ENCODE peak calls at places on chromosomes 5 and 9, in six cellular contexts. Z, H, O, V, I and J are unnamed samples.

GRCh38 chr5:15489571-15490235 is 10.3 kb upstream of the FBXL7 start:
- DNase-seq in Z (no peak), H (no peak), O (no peak), V (peak; percentile 51), I (no peak), J (no peak)

GRCh38 chr5:137310051-137310730 is 188.9 kb downstream of the SPOCK1 start:
- DNase-seq in Z (no peak), H (no peak), O (no peak), V (no peak), I (no peak), J (no peak)

GRCh38 chr5:110840347-110840960 is 101.6 kb downstream of the SLC25A46 start:
- DNase-seq in Z (no peak), H (no peak), O (no peak), V (peak; percentile 25), I (no peak), J (no peak)

GRCh38 chr9:37032713-37033112 is 1.4 kb downstream of the PAX5 start:
- DNase-seq in Z (no peak), H (no peak), O (peak; percentile 49), V (no peak), I (no peak), J (no peak)

GRCh38 chr5:160359816-160360215 is 10.6 kb downstream of the C1QTNF2 start:
- DNase-seq in Z (no peak), H (no peak), O (peak; percentile 72), V (peak; percentile 50), I (no peak), J (no peak)

GRCh38 chr9:125366676-125367075 is 105.0 kb downstream of the GAPVD1 start:
- DNase-seq in Z (no peak), H (no peak), O (no peak), V (no peak), I (no peak), J (no peak)

GRCh38 chr9:133979921-133980863 is 11.9 kb downstream of the VAV2 start:
- DNase-seq in Z (no peak), H (no peak), O (no peak), V (no peak), I (no peak), J (no peak)

GRCh38 chr5:131277415-131277814 is 13.6 kb downstream of the CDC42SE2 start:
- DNase-seq in Z (no peak), H (no peak), O (no peak), V (no peak), I (no peak), J (no peak)

GRCh38 chr9:110048976-110049698 is 158.8 kb downstream of the C9orf152 start:
- DNase-seq in Z (no peak), H (no peak), O (no peak), V (no peak), I (no peak), J (peak; percentile 25)

GRCh38 chr5:53991942-53992341 is 318.4 kb downstream of the ARL15 start:
- DNase-seq in Z (no peak), H (no peak), O (no peak), V (no peak), I (peak; percentile 3), J (no peak)

GRCh38 chr5:138945421-138946240 is 70.5 kb upstream of the LRRTM2 start:
- DNase-seq in Z (no peak), H (no peak), O (no peak), V (no peak), I (no peak), J (no peak)

GRCh38 chr5:174872271-174872670 is 147.9 kb downstream of the MSX2 start:
- DNase-seq in Z (no peak), H (no peak), O (no peak), V (no peak), I (no peak), J (no peak)

GRCh38 chr9:69223605-69224004 is 49.5 kb downstream of the TJP2 start:
- DNase-seq in Z (no peak), H (peak; percentile 53), O (no peak), V (no peak), I (no peak), J (peak; percentile 17)

GRCh38 chr9:107484117-107484723 is 5.3 kb downstream of the KLF4 start:
- DNase-seq in Z (peak; percentile 20), H (no peak), O (no peak), V (no peak), I (peak; percentile 7), J (no peak)

GRCh38 chr9:82363236-82363635 is 374.7 kb downstream of the SPATA31D1 start:
- DNase-seq in Z (no peak), H (no peak), O (no peak), V (no peak), I (no peak), J (no peak)

GRCh38 chr5:88743231-88743879 is 139.6 kb downstream of the MEF2C start:
- DNase-seq in Z (no peak), H (no peak), O (no peak), V (no peak), I (no peak), J (no peak)

GRCh38 chr9:133505901-133506652 is 18.7 kb downstream of the MYMK start:
- DNase-seq in Z (no peak), H (no peak), O (no peak), V (no peak), I (no peak), J (no peak)

GRCh38 chr9:30103647-30104394 is 2280.6 kb upstream of the ACO1 start:
- DNase-seq in Z (no peak), H (no peak), O (no peak), V (no peak), I (no peak), J (no peak)

GRCh38 chr5:167767775-167768174 is 523.7 kb upstream of the WWC1 start:
- DNase-seq in Z (no peak), H (no peak), O (no peak), V (no peak), I (no peak), J (no peak)

GRCh38 chr5:606061-606460 is 6.1 kb upstream of the CEP72 start:
- DNase-seq in Z (no peak), H (no peak), O (peak; percentile 54), V (peak; percentile 14), I (no peak), J (no peak)

GRCh38 chr9:69313175-69313574 is 11.8 kb upstream of the ENTREP1 start:
- DNase-seq in Z (no peak), H (no peak), O (no peak), V (no peak), I (no peak), J (no peak)

GRCh38 chr5:172897691-172898512 is 61.3 kb upstream of the RPL26L1 start:
- DNase-seq in Z (no peak), H (no peak), O (no peak), V (no peak), I (no peak), J (no peak)

GRCh38 chr9:97411789-97412627 is at the start of gene TDRD7:
- DNase-seq in Z (peak; percentile 58), H (no peak), O (peak; percentile 90), V (peak; percentile 91), I (peak; percentile 50), J (peak; percentile 85)
- TF ChIP-seq POLR2A in Z (no peak), H (no peak), O (no peak), V (no peak), I (peak; percentile 69), J (no peak)

GRCh38 chr5:43006411-43007202 is 33.5 kb downstream of the ANXA2R start:
- DNase-seq in Z (no peak), H (no peak), O (no peak), V (no peak), I (no peak), J (no peak)

GRCh38 chr5:43010956-43011355 is 29.2 kb downstream of the ANXA2R start:
- DNase-seq in Z (no peak), H (no peak), O (no peak), V (no peak), I (no peak), J (no peak)

GRCh38 chr5:43008369-43009158 is 31.6 kb downstream of the ANXA2R start:
- DNase-seq in Z (peak; percentile 67), H (no peak), O (peak; percentile 91), V (peak; percentile 75), I (no peak), J (no peak)

GRCh38 chr5:43007911-43008368 is 32.2 kb downstream of the ANXA2R start:
- DNase-seq in Z (no peak), H (no peak), O (no peak), V (peak; percentile 60), I (no peak), J (no peak)

DNA sequence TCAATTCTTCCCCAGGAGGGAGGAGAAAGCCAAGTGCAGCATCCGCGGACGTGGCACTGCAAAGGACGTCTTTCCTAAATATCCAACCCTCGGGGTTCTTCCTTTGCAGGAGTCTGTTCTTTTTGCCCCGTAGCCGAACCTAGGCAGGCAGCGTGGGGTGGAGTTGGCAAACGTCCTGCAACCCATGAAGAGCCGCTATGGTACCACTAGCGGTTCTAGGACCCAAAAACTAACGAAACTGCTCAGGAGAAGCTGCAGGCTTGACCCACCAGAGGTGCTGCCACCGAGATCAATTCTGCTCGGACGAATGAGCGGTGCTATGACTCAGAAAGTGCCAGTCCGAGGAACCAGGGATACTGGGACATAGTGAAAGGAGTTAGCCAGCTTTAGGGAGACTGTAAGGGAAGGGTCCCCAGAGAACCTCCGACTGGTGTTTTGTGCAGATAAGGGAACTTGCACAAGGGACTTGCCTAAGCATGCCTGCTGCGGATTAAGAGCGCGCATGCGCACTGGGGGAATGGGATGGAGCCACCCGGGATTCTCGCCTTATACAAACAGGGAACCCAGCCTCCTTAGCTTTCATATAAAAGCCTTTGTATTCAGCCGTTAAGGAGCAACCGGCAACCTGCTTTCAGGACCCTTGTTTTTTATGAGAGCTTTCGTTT is 32.7 kb downstream of the ANXA2R start:
- DNase-seq in Z (no peak), H (no peak), O (peak; percentile 90), V (peak; percentile 64), I (no peak), J (no peak)
- TF ChIP-seq POLR2AphosphoS5 in Z (peak; percentile 36), H (no peak), O (no peak), V (no peak), I (no peak), J (peak; percentile 69)

GRCh38 chr5:69078921-69079537 is 14.8 kb upstream of the SLC30A5 start:
- DNase-seq in Z (no peak), H (no peak), O (no peak), V (no peak), I (no peak), J (no peak)

GRCh38 chr5:69074664-69075521 is 18.9 kb upstream of the SLC30A5 start:
- DNase-seq in Z (no peak), H (no peak), O (no peak), V (no peak), I (no peak), J (no peak)

GRCh38 chr5:69075522-69076169 is 18.2 kb upstream of the SLC30A5 start:
- DNase-seq in Z (no peak), H (no peak), O (no peak), V (no peak), I (no peak), J (no peak)

GRCh38 chr5:69083412-69083811 is 10.4 kb upstream of the SLC30A5 start:
- DNase-seq in Z (no peak), H (peak; percentile 31), O (no peak), V (no peak), I (no peak), J (no peak)

DNA sequence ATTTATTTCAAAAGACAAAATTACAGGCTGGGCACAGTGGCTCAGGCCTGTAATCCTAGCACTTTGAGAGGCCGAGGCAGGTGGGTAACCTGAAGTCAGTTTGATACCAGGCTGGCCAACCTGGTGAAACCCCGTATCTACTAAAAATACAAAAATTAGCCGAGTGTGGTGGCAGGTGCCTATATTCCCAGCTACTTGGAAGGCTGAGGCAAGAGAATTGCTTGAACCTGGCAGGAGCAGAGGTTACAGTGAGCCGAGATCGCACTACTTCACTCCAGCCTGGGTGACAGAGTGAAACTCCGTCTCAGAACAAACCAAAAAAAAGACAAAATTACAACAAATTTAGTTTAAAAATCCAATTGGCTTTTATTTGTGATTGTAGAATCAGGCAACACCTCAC is 14.3 kb upstream of the SLC30A5 start:
- DNase-seq in Z (no peak), H (no peak), O (no peak), V (no peak), I (no peak), J (no peak)
- TF ChIP-seq POLR2A in Z (no peak), H (no peak), O (no peak), V (no peak), I (no peak), J (no peak)

GRCh38 chr9:70480405-70480980 is 66.0 kb upstream of the KLF9 start:
- DNase-seq in Z (peak; percentile 89), H (no peak), O (peak; percentile 93), V (peak; percentile 87), I (no peak), J (no peak)
- TF ChIP-seq POLR2AphosphoS5 in Z (peak; percentile 98), H (no peak), O (peak; percentile 100), V (peak; percentile 99), I (no peak), J (no peak)